ENCODE peak calls at places on chromosomes 6 and 20, in nine cellular contexts. One of them, this sample, is unnamed.

GRCh38 chr6:33770116-33770832 is 18.7 kb downstream of the LEMD2 start:
- DNase-seq in stimulated activated naive CD8-positive, alpha-beta T cell treated with anti-CD3 and anti-CD28 coated beads, Interleukin-15, amount 100 ng/mL, for 72 hours: no peak
- DNase-seq in ovary: no peak
- DNase-seq in Karpas-422: no peak
- DNase-seq in Peyer's patch: no peak
- DNase-seq in T-helper 2 cell: no peak
- DNase-seq in posterior cingulate gyrus: no peak
- DNase-seq in body of pancreas: no peak
- DNase-seq in COLO829: no peak
- DNase-seq in this sample: no peak

GRCh38 chr6:138086573-138087196 is 20.5 kb downstream of the PERP start:
- DNase-seq in stimulated activated naive CD8-positive, alpha-beta T cell treated with anti-CD3 and anti-CD28 coated beads, Interleukin-15, amount 100 ng/mL, for 72 hours: no peak
- DNase-seq in ovary: no peak
- DNase-seq in Karpas-422: no peak
- DNase-seq in Peyer's patch: no peak
- DNase-seq in T-helper 2 cell: no peak
- DNase-seq in posterior cingulate gyrus: no peak
- DNase-seq in body of pancreas: peak; percentile 26
- DNase-seq in COLO829: peak; percentile 39
- DNase-seq in this sample: no peak

GRCh38 chr6:130159876-130160415 is 62.8 kb downstream of the SAMD3 start:
- DNase-seq in stimulated activated naive CD8-positive, alpha-beta T cell treated with anti-CD3 and anti-CD28 coated beads, Interleukin-15, amount 100 ng/mL, for 72 hours: no peak
- DNase-seq in ovary: no peak
- DNase-seq in Karpas-422: no peak
- DNase-seq in Peyer's patch: no peak
- DNase-seq in T-helper 2 cell: no peak
- DNase-seq in posterior cingulate gyrus: no peak
- DNase-seq in body of pancreas: no peak
- DNase-seq in COLO829: no peak
- DNase-seq in this sample: no peak

GRCh38 chr20:34907616-34908469 is 31.4 kb downstream of the ACSS2 start:
- DNase-seq in stimulated activated naive CD8-positive, alpha-beta T cell treated with anti-CD3 and anti-CD28 coated beads, Interleukin-15, amount 100 ng/mL, for 72 hours: no peak
- DNase-seq in ovary: peak; percentile 54
- DNase-seq in Karpas-422: no peak
- DNase-seq in Peyer's patch: no peak
- DNase-seq in T-helper 2 cell: no peak
- DNase-seq in posterior cingulate gyrus: no peak
- DNase-seq in body of pancreas: peak; percentile 53
- DNase-seq in COLO829: peak; percentile 97
- DNase-seq in this sample: no peak

GRCh38 chr20:298755-299391 is 1.5 kb downstream of the ZCCHC3 start:
- DNase-seq in stimulated activated naive CD8-positive, alpha-beta T cell treated with anti-CD3 and anti-CD28 coated beads, Interleukin-15, amount 100 ng/mL, for 72 hours: no peak
- DNase-seq in ovary: no peak
- DNase-seq in Karpas-422: no peak
- DNase-seq in Peyer's patch: no peak
- DNase-seq in T-helper 2 cell: no peak
- DNase-seq in posterior cingulate gyrus: no peak
- DNase-seq in body of pancreas: no peak
- DNase-seq in COLO829: no peak
- DNase-seq in this sample: no peak

GRCh38 chr20:57714409-57715267 is 4.8 kb upstream of the PMEPA1 start:
- DNase-seq in stimulated activated naive CD8-positive, alpha-beta T cell treated with anti-CD3 and anti-CD28 coated beads, Interleukin-15, amount 100 ng/mL, for 72 hours: no peak
- DNase-seq in ovary: no peak
- DNase-seq in Karpas-422: no peak
- DNase-seq in Peyer's patch: no peak
- DNase-seq in T-helper 2 cell: no peak
- DNase-seq in posterior cingulate gyrus: no peak
- DNase-seq in body of pancreas: no peak
- DNase-seq in COLO829: no peak
- DNase-seq in this sample: no peak

GRCh38 chr20:38173237-38174156 is 8.4 kb upstream of the TGM2 start:
- DNase-seq in stimulated activated naive CD8-positive, alpha-beta T cell treated with anti-CD3 and anti-CD28 coated beads, Interleukin-15, amount 100 ng/mL, for 72 hours: no peak
- DNase-seq in ovary: no peak
- DNase-seq in Karpas-422: peak; percentile 54
- DNase-seq in Peyer's patch: peak; percentile 51
- DNase-seq in T-helper 2 cell: no peak
- DNase-seq in posterior cingulate gyrus: no peak
- DNase-seq in body of pancreas: no peak
- DNase-seq in COLO829: peak; percentile 85
- DNase-seq in this sample: no peak

GRCh38 chr6:169454204-169454871 is 200.7 kb upstream of the THBS2 start:
- DNase-seq in stimulated activated naive CD8-positive, alpha-beta T cell treated with anti-CD3 and anti-CD28 coated beads, Interleukin-15, amount 100 ng/mL, for 72 hours: no peak
- DNase-seq in ovary: no peak
- DNase-seq in Karpas-422: no peak
- DNase-seq in Peyer's patch: no peak
- DNase-seq in T-helper 2 cell: no peak
- DNase-seq in posterior cingulate gyrus: no peak
- DNase-seq in body of pancreas: peak; percentile 25
- DNase-seq in COLO829: no peak
- DNase-seq in this sample: no peak

GRCh38 chr20:16940701-16941100 is 192.5 kb downstream of the OTOR start:
- DNase-seq in stimulated activated naive CD8-positive, alpha-beta T cell treated with anti-CD3 and anti-CD28 coated beads, Interleukin-15, amount 100 ng/mL, for 72 hours: no peak
- DNase-seq in ovary: no peak
- DNase-seq in Karpas-422: no peak
- DNase-seq in Peyer's patch: no peak
- DNase-seq in T-helper 2 cell: no peak
- DNase-seq in posterior cingulate gyrus: no peak
- DNase-seq in body of pancreas: no peak
- DNase-seq in COLO829: no peak
- DNase-seq in this sample: no peak

GRCh38 chr20:58131111-58131510 is 97.3 kb downstream of the ANKRD60 start:
- DNase-seq in stimulated activated naive CD8-positive, alpha-beta T cell treated with anti-CD3 and anti-CD28 coated beads, Interleukin-15, amount 100 ng/mL, for 72 hours: no peak
- DNase-seq in ovary: no peak
- DNase-seq in Karpas-422: no peak
- DNase-seq in Peyer's patch: no peak
- DNase-seq in T-helper 2 cell: no peak
- DNase-seq in posterior cingulate gyrus: no peak
- DNase-seq in body of pancreas: no peak
- DNase-seq in COLO829: peak; percentile 86
- DNase-seq in this sample: no peak

GRCh38 chr6:108074359-108075144 is at the start of gene OSTM1:
- DNase-seq in stimulated activated naive CD8-positive, alpha-beta T cell treated with anti-CD3 and anti-CD28 coated beads, Interleukin-15, amount 100 ng/mL, for 72 hours: peak; percentile 96
- DNase-seq in ovary: peak; percentile 91
- DNase-seq in Karpas-422: peak; percentile 97
- DNase-seq in Peyer's patch: peak; percentile 96
- DNase-seq in T-helper 2 cell: peak; percentile 92
- DNase-seq in posterior cingulate gyrus: peak; percentile 88
- DNase-seq in body of pancreas: peak; percentile 95
- DNase-seq in COLO829: peak; percentile 93
- DNase-seq in this sample: peak; percentile 88

GRCh38 chr6:56642366-56643261 is at the start of gene DST:
- DNase-seq in stimulated activated naive CD8-positive, alpha-beta T cell treated with anti-CD3 and anti-CD28 coated beads, Interleukin-15, amount 100 ng/mL, for 72 hours: no peak
- DNase-seq in ovary: no peak
- DNase-seq in Karpas-422: no peak
- DNase-seq in Peyer's patch: no peak
- DNase-seq in T-helper 2 cell: no peak
- DNase-seq in posterior cingulate gyrus: no peak
- DNase-seq in body of pancreas: no peak
- DNase-seq in COLO829: peak; percentile 26
- DNase-seq in this sample: no peak

GRCh38 chr6:137341721-137342195 is 122.6 kb upstream of the IFNGR1 start:
- DNase-seq in stimulated activated naive CD8-positive, alpha-beta T cell treated with anti-CD3 and anti-CD28 coated beads, Interleukin-15, amount 100 ng/mL, for 72 hours: peak; percentile 10
- DNase-seq in ovary: no peak
- DNase-seq in Karpas-422: peak; percentile 73
- DNase-seq in Peyer's patch: peak; percentile 59
- DNase-seq in T-helper 2 cell: peak; percentile 48
- DNase-seq in posterior cingulate gyrus: peak; percentile 51
- DNase-seq in body of pancreas: peak; percentile 68
- DNase-seq in COLO829: peak; percentile 36
- DNase-seq in this sample: peak; percentile 42

GRCh38 chr20:48196486-48196885 is 411.2 kb upstream of the SULF2 start:
- DNase-seq in stimulated activated naive CD8-positive, alpha-beta T cell treated with anti-CD3 and anti-CD28 coated beads, Interleukin-15, amount 100 ng/mL, for 72 hours: no peak
- DNase-seq in ovary: no peak
- DNase-seq in Karpas-422: no peak
- DNase-seq in Peyer's patch: no peak
- DNase-seq in T-helper 2 cell: no peak
- DNase-seq in posterior cingulate gyrus: no peak
- DNase-seq in body of pancreas: peak; percentile 26
- DNase-seq in COLO829: no peak
- DNase-seq in this sample: no peak

GRCh38 chr6:53326372-53327016 is 22.3 kb downstream of the ELOVL5 start:
- DNase-seq in stimulated activated naive CD8-positive, alpha-beta T cell treated with anti-CD3 and anti-CD28 coated beads, Interleukin-15, amount 100 ng/mL, for 72 hours: no peak
- DNase-seq in ovary: peak; percentile 61
- DNase-seq in Karpas-422: no peak
- DNase-seq in Peyer's patch: no peak
- DNase-seq in T-helper 2 cell: no peak
- DNase-seq in posterior cingulate gyrus: no peak
- DNase-seq in body of pancreas: peak; percentile 48
- DNase-seq in COLO829: peak; percentile 89
- DNase-seq in this sample: no peak

GRCh38 chr6:81795890-81796289 is 43.4 kb upstream of the TENT5A start:
- DNase-seq in stimulated activated naive CD8-positive, alpha-beta T cell treated with anti-CD3 and anti-CD28 coated beads, Interleukin-15, amount 100 ng/mL, for 72 hours: no peak
- DNase-seq in ovary: no peak
- DNase-seq in Karpas-422: no peak
- DNase-seq in Peyer's patch: no peak
- DNase-seq in T-helper 2 cell: no peak
- DNase-seq in posterior cingulate gyrus: no peak
- DNase-seq in body of pancreas: no peak
- DNase-seq in COLO829: no peak
- DNase-seq in this sample: no peak

GRCh38 chr6:125598422-125598821 is 151.0 kb upstream of the HEY2 start:
- DNase-seq in stimulated activated naive CD8-positive, alpha-beta T cell treated with anti-CD3 and anti-CD28 coated beads, Interleukin-15, amount 100 ng/mL, for 72 hours: no peak
- DNase-seq in ovary: no peak
- DNase-seq in Karpas-422: peak; percentile 54
- DNase-seq in Peyer's patch: no peak
- DNase-seq in T-helper 2 cell: no peak
- DNase-seq in posterior cingulate gyrus: no peak
- DNase-seq in body of pancreas: no peak
- DNase-seq in COLO829: no peak
- DNase-seq in this sample: no peak

GRCh38 chr6:136192917-136193316 is 57.2 kb downstream of the MTFR2 start:
- DNase-seq in stimulated activated naive CD8-positive, alpha-beta T cell treated with anti-CD3 and anti-CD28 coated beads, Interleukin-15, amount 100 ng/mL, for 72 hours: no peak
- DNase-seq in ovary: no peak
- DNase-seq in Karpas-422: no peak
- DNase-seq in Peyer's patch: no peak
- DNase-seq in T-helper 2 cell: no peak
- DNase-seq in posterior cingulate gyrus: no peak
- DNase-seq in body of pancreas: no peak
- DNase-seq in COLO829: no peak
- DNase-seq in this sample: no peak

GRCh38 chr6:89121934-89122333 is 4.1 kb upstream of the SRSF12 start:
- DNase-seq in stimulated activated naive CD8-positive, alpha-beta T cell treated with anti-CD3 and anti-CD28 coated beads, Interleukin-15, amount 100 ng/mL, for 72 hours: no peak
- DNase-seq in ovary: no peak
- DNase-seq in Karpas-422: no peak
- DNase-seq in Peyer's patch: no peak
- DNase-seq in T-helper 2 cell: no peak
- DNase-seq in posterior cingulate gyrus: no peak
- DNase-seq in body of pancreas: no peak
- DNase-seq in COLO829: no peak
- DNase-seq in this sample: no peak

GRCh38 chr6:155487362-155488130 is 31.9 kb upstream of the NOX3 start:
- DNase-seq in stimulated activated naive CD8-positive, alpha-beta T cell treated with anti-CD3 and anti-CD28 coated beads, Interleukin-15, amount 100 ng/mL, for 72 hours: no peak
- DNase-seq in ovary: no peak
- DNase-seq in Karpas-422: no peak
- DNase-seq in Peyer's patch: no peak
- DNase-seq in T-helper 2 cell: no peak
- DNase-seq in posterior cingulate gyrus: no peak
- DNase-seq in body of pancreas: no peak
- DNase-seq in COLO829: no peak
- DNase-seq in this sample: no peak

GRCh38 chr20:45857836-45858250 is 429 bp downstream of the ZSWIM3 start:
- DNase-seq in stimulated activated naive CD8-positive, alpha-beta T cell treated with anti-CD3 and anti-CD28 coated beads, Interleukin-15, amount 100 ng/mL, for 72 hours: no peak
- DNase-seq in ovary: no peak
- DNase-seq in Karpas-422: peak; percentile 83
- DNase-seq in Peyer's patch: no peak
- DNase-seq in T-helper 2 cell: no peak
- DNase-seq in posterior cingulate gyrus: no peak
- DNase-seq in body of pancreas: no peak
- DNase-seq in COLO829: peak; percentile 51
- DNase-seq in this sample: no peak

GRCh38 chr6:170139531-170139930 is 151.3 kb downstream of the DLL1 start:
- DNase-seq in stimulated activated naive CD8-positive, alpha-beta T cell treated with anti-CD3 and anti-CD28 coated beads, Interleukin-15, amount 100 ng/mL, for 72 hours: no peak
- DNase-seq in ovary: no peak
- DNase-seq in Karpas-422: no peak
- DNase-seq in Peyer's patch: peak; percentile 39
- DNase-seq in T-helper 2 cell: no peak
- DNase-seq in posterior cingulate gyrus: no peak
- DNase-seq in body of pancreas: no peak
- DNase-seq in COLO829: no peak
- DNase-seq in this sample: no peak

GRCh38 chr6:106540907-106541306 is 88.4 kb downstream of the RTN4IP1 start:
- DNase-seq in stimulated activated naive CD8-positive, alpha-beta T cell treated with anti-CD3 and anti-CD28 coated beads, Interleukin-15, amount 100 ng/mL, for 72 hours: no peak
- DNase-seq in ovary: no peak
- DNase-seq in Karpas-422: no peak
- DNase-seq in Peyer's patch: no peak
- DNase-seq in T-helper 2 cell: no peak
- DNase-seq in posterior cingulate gyrus: no peak
- DNase-seq in body of pancreas: no peak
- DNase-seq in COLO829: no peak
- DNase-seq in this sample: no peak

GRCh38 chr6:125924169-125924568 is 32.4 kb upstream of the HINT3 start:
- DNase-seq in stimulated activated naive CD8-positive, alpha-beta T cell treated with anti-CD3 and anti-CD28 coated beads, Interleukin-15, amount 100 ng/mL, for 72 hours: no peak
- DNase-seq in ovary: no peak
- DNase-seq in Karpas-422: no peak
- DNase-seq in Peyer's patch: no peak
- DNase-seq in T-helper 2 cell: no peak
- DNase-seq in posterior cingulate gyrus: no peak
- DNase-seq in body of pancreas: no peak
- DNase-seq in COLO829: no peak
- DNase-seq in this sample: no peak

GRCh38 chr6:129370268-129370916 is 339.6 kb downstream of the ARHGAP18 start:
- DNase-seq in stimulated activated naive CD8-positive, alpha-beta T cell treated with anti-CD3 and anti-CD28 coated beads, Interleukin-15, amount 100 ng/mL, for 72 hours: peak; percentile 17
- DNase-seq in ovary: peak; percentile 49
- DNase-seq in Karpas-422: peak; percentile 66
- DNase-seq in Peyer's patch: no peak
- DNase-seq in T-helper 2 cell: peak; percentile 5
- DNase-seq in posterior cingulate gyrus: peak; percentile 47
- DNase-seq in body of pancreas: peak; percentile 47
- DNase-seq in COLO829: no peak
- DNase-seq in this sample: peak; percentile 22